ENCODE peak calls at places on chromosome 20, in seven cellular contexts. G is GM23248, N is astrocyte, X is GM12878, I is endothelial cell of umbilical vein, R is hepatocyte, Q is MM.1S. W is an unnamed sample. For H3K4me1, the result is how much of the 10 kb centered on the place peaks cover.

GRCh38 chr20:32896521-32897280 is 38.0 kb downstream of the EFCAB8 start:
- DNase-seq in X (no peak), R (no peak), Q (no peak), N (no peak), G (no peak), I (no peak), W (no peak)

GRCh38 chr20:12229891-12230290 is 312.2 kb downstream of the BTBD3 start:
- DNase-seq in X (no peak), R (no peak), G (no peak), Q (no peak), I (no peak), N (no peak), W (no peak)

GRCh38 chr20:41133709-41134361 is 3.5 kb upstream of the PLCG1 start:
- DNase-seq in I (no peak), Q (no peak), N (no peak), R (no peak), G (no peak), X (peak), W (no peak)

GRCh38 chr20:22453244-22454080 is 130.9 kb downstream of the FOXA2 start:
- DNase-seq in R (peak), X (no peak), Q (no peak), I (peak), G (peak), N (no peak), W (peak)

GRCh38 chr20:21340991-21341722 is 38.0 kb downstream of the XRN2 start:
- DNase-seq in G (no peak), X (no peak), R (no peak), I (no peak), Q (no peak), N (no peak), W (no peak)

GRCh38 chr20:32820698-32821378 is 1.1 kb downstream of the MAPRE1 start:
- DNase-seq in I (no peak), R (no peak), G (no peak), Q (no peak), X (no peak), N (no peak), W (peak)

GRCh38 chr20:22106308-22106938 is 401.0 kb downstream of the PAX1 start:
- DNase-seq in N (no peak), G (peak), Q (peak), X (no peak), I (no peak), R (peak), W (peak)

GRCh38 chr20:48538058-48538825 is 289.6 kb downstream of the PREX1 start:
- DNase-seq in X (no peak), N (peak), R (peak), I (peak), Q (no peak), G (peak), W (peak)

GRCh38 chr20:32031007-32031958 is 20.8 kb upstream of the HCK start:
- DNase-seq in G (peak), N (peak), Q (peak), X (no peak), I (peak), R (peak), W (peak)

GRCh38 chr20:47181056-47181862 is 175.2 kb downstream of the ZMYND8 start:
- DNase-seq in R (peak), N (peak), G (peak), X (no peak), I (peak), Q (peak), W (peak)

GRCh38 chr20:10619427-10619826 is 54.4 kb downstream of the JAG1 start:
- DNase-seq in X (no peak), G (peak), R (peak), N (peak), I (peak), Q (no peak), W (peak)

GRCh38 chr20:19889011-19889953 is 127.9 kb upstream of the NAA20 start:
- DNase-seq in Q (no peak), N (peak), I (peak), R (peak), G (peak), X (no peak), W (no peak)

GRCh38 chr20:57509665-57510237 is 15.2 kb downstream of the CTCFL start:
- DNase-seq in Q (peak), I (no peak), R (no peak), N (no peak), G (peak), X (no peak), W (peak)

DNA sequence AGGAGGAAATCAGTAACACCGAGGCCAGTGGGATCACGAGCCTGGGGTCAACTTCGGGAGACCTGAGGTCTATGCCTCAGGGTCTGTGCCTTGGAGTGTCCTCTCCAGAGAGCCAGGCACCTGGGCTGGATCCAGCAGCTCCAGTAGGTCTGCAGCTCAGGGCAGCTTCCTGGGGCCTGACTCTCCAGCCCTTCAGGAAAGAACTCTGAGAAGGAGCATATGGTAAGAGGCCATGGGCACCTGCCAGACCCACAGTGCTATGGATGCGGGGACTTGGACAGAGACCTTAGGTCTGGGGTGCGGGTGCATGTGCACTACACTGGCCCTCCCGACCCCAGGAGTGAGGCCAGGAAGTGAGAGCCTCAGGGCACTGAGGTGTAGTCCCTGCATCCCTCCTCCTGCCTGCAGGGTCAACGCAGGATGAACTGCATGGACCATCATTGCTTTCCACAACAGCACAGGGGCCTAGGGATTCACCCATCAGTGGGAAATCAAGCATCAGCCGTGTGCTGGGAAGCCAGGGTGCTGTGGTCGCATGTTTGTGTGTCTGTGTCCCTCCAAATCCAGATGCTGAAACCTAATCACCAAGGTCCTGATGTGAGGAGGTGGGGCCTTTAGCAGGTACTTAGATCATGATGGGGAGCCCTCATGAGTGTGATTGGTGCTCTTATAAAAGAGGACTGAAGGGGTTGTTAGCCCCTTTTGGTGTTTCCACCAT is 210.9 kb upstream of the CST7 start:
- DNase-seq in Q (no peak), R (no peak), G (no peak), X (no peak), N (no peak), I (no peak), W (no peak)
- H3K4me1 ChIP-seq in Q (under half), R (under half), G (under half), X (under half), N (under half), I (under half), W (under half)

GRCh38 chr20:62536731-62537401 is 61.1 kb upstream of the GATA5 start:
- DNase-seq in X (no peak), I (no peak), G (peak), N (no peak), R (peak), Q (no peak), W (no peak)

GRCh38 chr20:62539208-62539607 is 63.4 kb upstream of the GATA5 start:
- DNase-seq in G (no peak), R (no peak), Q (no peak), I (no peak), N (no peak), X (no peak), W (no peak)

GRCh38 chr20:62539646-62540045 is 63.9 kb upstream of the GATA5 start:
- DNase-seq in X (no peak), G (no peak), R (no peak), N (no peak), I (no peak), Q (no peak), W (no peak)

GRCh38 chr20:62535964-62536363 is 60.2 kb upstream of the GATA5 start:
- DNase-seq in G (no peak), X (no peak), Q (no peak), R (no peak), N (no peak), I (no peak), W (no peak)

GRCh38 chr20:62537649-62538292 is 62.0 kb upstream of the GATA5 start:
- DNase-seq in Q (no peak), X (no peak), I (no peak), N (no peak), R (no peak), G (no peak), W (no peak)
- TF ChIP-seq EZH2 in Q (no peak), X (no peak), I (no peak), N (no peak), R (no peak), G (no peak), W (no peak)

DNA sequence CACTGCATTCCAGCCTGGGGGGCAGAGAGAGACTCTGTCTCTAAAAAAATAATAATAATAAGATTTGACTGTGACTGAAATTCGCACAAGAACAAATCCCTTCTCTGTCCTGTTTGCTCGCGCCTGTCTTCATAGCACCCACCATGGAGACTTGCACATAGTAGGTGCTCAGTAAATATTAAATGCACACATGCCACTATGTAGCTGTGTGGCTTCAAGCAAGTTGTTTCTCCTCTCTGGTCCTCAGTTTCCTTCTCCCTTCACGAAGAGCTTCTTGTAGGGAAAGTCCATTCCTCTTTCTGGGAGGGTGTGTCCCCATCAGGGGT is 15.4 kb upstream of the PTGIS start:
- DNase-seq in G (no peak), R (no peak), N (no peak), I (no peak), Q (no peak), X (no peak), W (no peak)
- H3K4me1 ChIP-seq in G (half or more), R (half or more), N (under half), I (under half), Q (under half), X (under half), W (under half)

GRCh38 chr20:36010081-36010480 is 41.7 kb downstream of the CNBD2 start:
- DNase-seq in G (no peak), Q (no peak), N (no peak), I (no peak), X (no peak), R (no peak), W (peak)
- TF ChIP-seq EZH2 in G (no peak), Q (no peak), N (no peak), I (no peak), X (no peak), R (no peak), W (no peak)